ENCODE peak calls at places on chromosomes 4 and X, in four cellular contexts. J is naive thymus-derived CD4-positive, alpha-beta T cell; H is CD8-positive, alpha-beta memory T cell; K is cardiac muscle cell. A is an unnamed sample. For H3K36me3 and H3K27me3, the result is how much of the 10 kb centered on the place peaks cover.

GRCh38 chr4:24118031-24118430 is 228.2 kb upstream of the PPARGC1A start:
- DNase-seq in J (no peak), H (no peak), K (no peak), A (no peak)

GRCh38 chrX:1231850-1232505 is 19.5 kb upstream of the CRLF2 start:
- DNase-seq in J (peak), H (no peak), K (no peak), A (no peak)

GRCh38 chr4:136831553-136831952 is 700.7 kb downstream of the PCDH18 start:
- DNase-seq in J (no peak), H (no peak), K (no peak), A (no peak)

GRCh38 chr4:152118108-152118507 is 357.3 kb upstream of the GATB start:
- DNase-seq in J (no peak), H (no peak), K (no peak), A (no peak)

GRCh38 chrX:136626237-136626636 is 21.7 kb upstream of the CD40LG start:
- DNase-seq in J (no peak), H (no peak), K (no peak), A (no peak)

GRCh38 chrX:104112326-104112951 is at the start of gene ZCCHC18:
- DNase-seq in J (no peak), H (peak), K (peak), A (peak)

GRCh38 chr4:165754664-165755063 is 118.4 kb upstream of the TLL1 start:
- DNase-seq in J (no peak), H (no peak), K (no peak), A (no peak)

GRCh38 chr4:146095091-146095690 is 80.3 kb upstream of the LSM6 start:
- DNase-seq in J (no peak), H (no peak), K (peak), A (no peak)

GRCh38 chrX:42615161-42615563 is 162.8 kb downstream of the PPP1R2C start:
- DNase-seq in J (no peak), H (no peak), K (no peak), A (no peak)

GRCh38 chrX:147912093-147912801 is 528 bp downstream of the FMR1 start:
- DNase-seq in J (peak), H (peak), K (peak), A (peak)

GRCh38 chr4:4599886-4600285 is 58.0 kb upstream of the STX18 start:
- DNase-seq in J (no peak), H (no peak), K (no peak), A (no peak)

GRCh38 chr4:19038231-19038630 is 1016.7 kb upstream of the LCORL start:
- DNase-seq in J (no peak), H (no peak), K (no peak), A (no peak)

GRCh38 chr4:173235050-173235449 is 66.4 kb downstream of the GALNT7 start:
- DNase-seq in J (no peak), H (no peak), K (no peak), A (no peak)

GRCh38 chr4:187276786-187277408 is 553.2 kb upstream of the FAT1 start:
- DNase-seq in J (no peak), H (no peak), K (no peak), A (no peak)

GRCh38 chr4:101123231-101123630 is 224.1 kb downstream of the PPP3CA start:
- DNase-seq in J (no peak), H (no peak), K (no peak), A (no peak)

DNA sequence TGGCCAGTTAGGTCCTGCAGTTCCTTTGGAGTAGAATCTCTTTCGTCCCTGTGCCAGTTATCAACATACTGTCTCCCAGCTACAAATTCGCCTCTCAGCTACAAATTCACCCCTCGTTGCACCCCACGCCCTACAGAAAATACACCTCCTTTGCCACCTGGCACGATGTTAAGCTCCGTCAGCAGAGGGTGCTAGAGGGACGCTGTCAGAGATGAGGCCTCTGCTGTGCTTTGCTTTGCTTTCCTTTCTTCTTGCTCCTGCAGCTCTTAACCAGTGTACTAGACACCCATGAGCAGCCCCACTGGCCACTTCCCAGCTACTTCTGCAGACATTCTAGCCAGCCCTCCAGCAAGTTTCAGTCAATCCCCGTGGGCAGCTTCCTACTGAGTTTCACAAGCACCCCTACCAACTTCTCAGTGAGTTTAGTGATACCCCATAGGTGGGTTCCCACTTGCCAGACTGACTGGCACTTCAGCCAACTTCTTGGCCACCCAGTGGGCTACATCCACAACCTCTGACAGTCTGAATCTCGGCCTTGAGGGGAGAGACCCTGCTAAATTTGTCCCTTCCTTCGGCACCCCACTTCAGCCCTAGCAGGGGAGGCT is 21.8 kb downstream of the HAUS3 start:
- DNase-seq in J (peak), H (peak), K (peak), A (peak)
- H3K4me3 ChIP-seq in J (no peak), H (no peak), K (no peak), A (no peak)

GRCh38 chr4:7765676-7766075 is 174.0 kb downstream of the AFAP1 start:
- DNase-seq in J (no peak), H (no peak), K (no peak), A (no peak)

GRCh38 chr4:7767966-7768365 is 171.7 kb downstream of the AFAP1 start:
- DNase-seq in J (no peak), H (no peak), K (no peak), A (no peak)

GRCh38 chr4:7767526-7767925 is 172.1 kb downstream of the AFAP1 start:
- DNase-seq in J (no peak), H (no peak), K (no peak), A (no peak)

GRCh38 chr4:7766086-7766485 is 173.6 kb downstream of the AFAP1 start:
- DNase-seq in J (no peak), H (no peak), K (no peak), A (no peak)

DNA sequence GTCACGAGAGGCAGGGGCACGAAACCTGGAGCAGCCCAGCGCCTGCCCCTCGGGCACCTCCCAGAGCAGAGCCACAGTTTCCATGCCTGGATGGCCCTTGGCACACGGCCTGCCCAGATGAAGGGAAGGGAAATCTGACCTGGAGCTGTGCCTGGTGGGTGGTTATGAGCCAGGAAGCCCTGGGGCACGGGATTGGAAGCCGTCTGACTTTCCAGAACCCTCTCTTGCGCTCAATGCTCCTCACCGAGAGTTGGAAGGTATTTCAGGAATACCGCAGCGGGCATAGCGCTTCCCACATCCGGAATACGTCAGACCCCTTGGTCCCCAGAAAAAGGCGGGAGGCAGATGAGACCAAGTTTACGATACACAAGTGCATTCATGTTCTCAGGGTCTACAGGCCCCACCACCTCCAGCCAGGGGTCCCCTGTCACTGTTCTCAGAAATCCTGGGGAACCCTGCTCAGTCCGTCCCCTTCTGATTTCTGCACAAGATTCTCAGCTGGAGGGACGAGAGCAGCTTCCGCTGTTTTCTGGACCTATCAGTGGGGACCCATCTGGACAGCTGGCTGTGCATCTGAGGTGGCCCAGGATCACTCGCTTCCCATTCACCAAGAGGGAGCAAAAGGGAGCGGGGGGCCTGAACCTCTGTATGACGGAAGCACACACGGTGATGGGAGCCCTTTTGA is 172.9 kb downstream of the AFAP1 start:
- DNase-seq in J (no peak), H (no peak), K (no peak), A (no peak)
- H3K36me3 ChIP-seq in J (under half), H (under half), K (under half), A (under half)

GRCh38 chr4:8854016-8854415 is 17.6 kb downstream of the HMX1 start:
- DNase-seq in J (no peak), H (no peak), K (no peak), A (no peak)
- H3K27me3 ChIP-seq in J (under half), H (under half), K (half or more), A (under half)

GRCh38 chr4:87119965-87120364 is 100.5 kb downstream of the KLHL8 start:
- DNase-seq in J (no peak), H (no peak), K (no peak), A (no peak)
- H3K4me3 ChIP-seq in J (no peak), H (no peak), K (no peak), A (no peak)

GRCh38 chr4:106333186-106333585 is 16.8 kb downstream of the AIMP1 start:
- DNase-seq in J (no peak), H (no peak), K (no peak), A (no peak)
- H3K36me3 ChIP-seq in J (under half), H (half or more), K (under half), A (half or more)

DNA sequence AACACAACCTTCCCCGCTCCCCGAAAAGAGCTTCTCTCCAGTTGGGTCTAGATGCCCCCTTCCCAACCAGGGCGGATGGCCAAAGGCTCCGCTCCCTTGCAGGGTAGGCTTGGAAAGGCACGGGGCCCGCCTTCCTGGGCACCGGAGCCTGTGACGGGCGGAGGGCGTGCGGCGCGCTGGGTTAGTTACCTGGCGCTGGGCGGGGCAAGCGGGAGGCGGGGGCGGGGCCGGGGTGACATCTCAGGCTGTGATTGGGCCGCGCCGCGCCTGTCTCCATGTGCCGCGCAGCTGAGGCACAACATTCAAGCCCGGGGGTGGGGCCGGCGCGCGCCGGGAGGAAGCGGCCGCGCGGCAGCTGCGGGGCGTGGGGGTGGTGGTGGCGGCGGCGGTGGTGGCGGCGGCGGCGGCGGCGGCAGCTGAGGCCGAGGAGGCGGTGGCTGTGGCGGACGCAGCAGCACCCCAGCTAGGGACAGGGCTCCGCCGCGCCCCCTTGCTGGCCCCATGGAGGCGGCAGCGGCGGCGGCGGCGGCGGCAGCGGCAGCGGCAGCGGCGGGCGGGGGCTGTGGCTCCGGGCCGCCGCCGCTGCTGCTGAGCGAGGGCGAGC is at the start of gene REPS2:
- DNase-seq in J (peak), H (peak), K (peak), A (peak)
- H3K27me3 ChIP-seq in J (under half), H (under half), K (under half), A (under half)